ENCODE peak calls at places on chromosomes 12 and 14, in four cellular contexts. D is D341Med, S is neural crest cell, E is EH. V is an unnamed sample.

GRCh38 chr14:64465856-64466554 is 706 bp downstream of the AKAP5 start:
- DNase-seq in D (peak; percentile 54), S (peak; percentile 22), E (peak; percentile 73), V (peak; percentile 66)

GRCh38 chr12:96948782-96949181 is 41.7 kb downstream of the NEDD1 start:
- DNase-seq in D (no peak), S (no peak), E (no peak), V (no peak)

GRCh38 chr14:47040490-47040889 is 388.9 kb upstream of the RPL10L start:
- DNase-seq in D (peak; percentile 50), S (no peak), E (no peak), V (no peak)

GRCh38 chr14:92532490-92533163 is 19.0 kb downstream of the RIN3 start:
- DNase-seq in D (no peak), S (no peak), E (no peak), V (no peak)

GRCh38 chr12:122126713-122127597 is 47.1 kb downstream of the IL31 start:
- DNase-seq in D (no peak), S (no peak), E (no peak), V (no peak)

GRCh38 chr14:74514471-74514932 is 20.9 kb downstream of the ISCA2 start:
- DNase-seq in D (no peak), S (no peak), E (peak; percentile 42), V (no peak)

GRCh38 chr12:77992760-77993159 is 162.1 kb downstream of the NAV3 start:
- DNase-seq in D (no peak), S (no peak), E (no peak), V (no peak)

GRCh38 chr14:81208489-81208888 is 12.3 kb downstream of the GTF2A1 start:
- DNase-seq in D (no peak), S (no peak), E (no peak), V (no peak)

V was measured in EL.